ENCODE peak calls at places on chromosomes 7 and 10, in six cellular contexts. R is OCI-LY7, H is H9, O is neural crest cell, W is heart left ventricle, M is mesothelial cell of epicardium. Q is an unnamed sample.

GRCh38 chr10:127945335-127945734 is 38.4 kb downstream of the PTPRE start:
- DNase-seq in R (peak), H (no peak), W (no peak), O (no peak), M (no peak), Q (no peak)

GRCh38 chr10:110355181-110355831 is 50.6 kb upstream of the SMNDC1 start:
- DNase-seq in R (peak), W (no peak), O (no peak), M (no peak), H (no peak), Q (no peak)

GRCh38 chr7:122364761-122365280 is 60.3 kb upstream of the FEZF1 start:
- DNase-seq in W (no peak), O (no peak), M (no peak), R (no peak), H (no peak), Q (no peak)

GRCh38 chr7:157688439-157689268 is 351.9 kb downstream of the DNAJB6 start:
- DNase-seq in O (no peak), H (peak), M (no peak), W (no peak), R (no peak), Q (peak)

GRCh38 chr7:127587663-127588018 is 570 bp upstream of the ARF5 start:
- DNase-seq in W (no peak), H (no peak), O (no peak), R (no peak), M (no peak), Q (no peak)

GRCh38 chr7:143172354-143172753 is 10.9 kb upstream of the TAS2R39 start:
- DNase-seq in O (no peak), H (no peak), W (no peak), M (no peak), R (no peak), Q (no peak)

GRCh38 chr10:29621161-29621560 is 13.6 kb downstream of the SVIL start:
- DNase-seq in M (no peak), W (no peak), O (no peak), H (no peak), R (no peak), Q (peak)

GRCh38 chr7:134885967-134886352 is 100.3 kb upstream of the AGBL3 start:
- DNase-seq in O (no peak), R (no peak), W (no peak), M (no peak), H (no peak), Q (no peak)

GRCh38 chr7:236967-237366 is 44.6 kb downstream of the FAM20C start:
- DNase-seq in R (no peak), O (no peak), H (no peak), M (no peak), W (no peak), Q (no peak)

GRCh38 chr7:74480861-74481417 is 27.2 kb downstream of the GTF2IRD1 start:
- DNase-seq in M (no peak), W (peak), O (no peak), H (no peak), R (no peak), Q (no peak)

GRCh38 chr10:3654496-3654895 is 130.5 kb downstream of the KLF6 start:
- DNase-seq in H (no peak), O (no peak), M (no peak), W (no peak), R (no peak), Q (no peak)

GRCh38 chr7:4734587-4735365 is 40.6 kb upstream of the AP5Z1 start:
- DNase-seq in W (no peak), O (no peak), H (no peak), R (no peak), M (no peak), Q (no peak)

GRCh38 chr7:2633538-2634264 is 1.9 kb downstream of the TTYH3 start:
- DNase-seq in O (no peak), W (peak), M (no peak), H (no peak), R (no peak), Q (no peak)

GRCh38 chr7:89655946-89656345 is 498.3 kb upstream of the STEAP1 start:
- DNase-seq in R (no peak), H (no peak), M (no peak), O (no peak), W (no peak), Q (no peak)

GRCh38 chr7:128869138-128869943 is 6.7 kb downstream of the ATP6V1F start:
- DNase-seq in O (peak), H (peak), R (peak), W (peak), M (no peak), Q (no peak)

GRCh38 chr7:4479367-4480039 is 202.6 kb upstream of the FOXK1 start:
- DNase-seq in H (peak), R (peak), M (no peak), W (no peak), O (peak), Q (no peak)

GRCh38 chr7:148772297-148773089 is 73.8 kb downstream of the CUL1 start:
- DNase-seq in R (no peak), M (no peak), W (no peak), H (no peak), O (no peak), Q (no peak)

GRCh38 chr7:151342102-151342646 is 562 bp downstream of the NUB1 start:
- DNase-seq in O (no peak), M (no peak), R (peak), H (no peak), W (no peak), Q (no peak)

GRCh38 chr10:62082729-62083412 is 181.4 kb downstream of the ARID5B start:
- DNase-seq in O (no peak), M (no peak), H (no peak), R (peak), W (no peak), Q (no peak)

GRCh38 chr10:62460393-62460792 is 86.2 kb downstream of the ZNF365 start:
- DNase-seq in W (no peak), R (no peak), O (no peak), M (no peak), H (no peak), Q (no peak)

GRCh38 chr10:112370424-112370819 is 3.5 kb upstream of the ACSL5 start:
- DNase-seq in H (peak), O (no peak), R (no peak), M (no peak), W (no peak), Q (no peak)

GRCh38 chr10:418894-419293 is 270.6 kb downstream of the DIP2C start:
- DNase-seq in R (no peak), H (no peak), M (no peak), W (no peak), O (no peak), Q (no peak)

GRCh38 chr7:151736403-151736909 is 140.5 kb downstream of the PRKAG2 start:
- DNase-seq in M (no peak), O (peak), R (no peak), W (no peak), H (no peak), Q (peak)

GRCh38 chr7:104137511-104137910 is 70.3 kb downstream of the ORC5 start:
- DNase-seq in W (no peak), R (no peak), M (no peak), H (peak), O (no peak), Q (no peak)

GRCh38 chr7:140586517-140586916 is 54.1 kb downstream of the DENND2A start:
- DNase-seq in H (no peak), M (no peak), R (no peak), O (no peak), W (no peak), Q (no peak)

GRCh38 chr10:101569838-101570763 is 18.0 kb downstream of the POLL start:
- DNase-seq in H (peak), R (peak), M (peak), O (peak), W (peak), Q (peak)

GRCh38 chr7:140734096-140734495 is 37.6 kb downstream of the NDUFB2 start:
- DNase-seq in O (no peak), R (peak), H (no peak), W (no peak), M (no peak), Q (no peak)

GRCh38 chr7:47943676-47944474 is 4.4 kb downstream of the PKD1L1 start:
- DNase-seq in O (no peak), W (no peak), H (no peak), R (no peak), M (no peak), Q (no peak)

GRCh38 chr7:47947355-47947749 is 914 bp downstream of the PKD1L1 start:
- DNase-seq in W (no peak), H (no peak), R (no peak), O (no peak), M (no peak), Q (no peak)

GRCh38 chr7:47946581-47947354 is 1.5 kb downstream of the PKD1L1 start:
- DNase-seq in W (no peak), O (no peak), H (no peak), M (no peak), R (no peak), Q (peak)

GRCh38 chr7:47944536-47945260 is 3.6 kb downstream of the PKD1L1 start:
- DNase-seq in M (no peak), R (no peak), W (no peak), H (no peak), O (no peak), Q (no peak)

DNA sequence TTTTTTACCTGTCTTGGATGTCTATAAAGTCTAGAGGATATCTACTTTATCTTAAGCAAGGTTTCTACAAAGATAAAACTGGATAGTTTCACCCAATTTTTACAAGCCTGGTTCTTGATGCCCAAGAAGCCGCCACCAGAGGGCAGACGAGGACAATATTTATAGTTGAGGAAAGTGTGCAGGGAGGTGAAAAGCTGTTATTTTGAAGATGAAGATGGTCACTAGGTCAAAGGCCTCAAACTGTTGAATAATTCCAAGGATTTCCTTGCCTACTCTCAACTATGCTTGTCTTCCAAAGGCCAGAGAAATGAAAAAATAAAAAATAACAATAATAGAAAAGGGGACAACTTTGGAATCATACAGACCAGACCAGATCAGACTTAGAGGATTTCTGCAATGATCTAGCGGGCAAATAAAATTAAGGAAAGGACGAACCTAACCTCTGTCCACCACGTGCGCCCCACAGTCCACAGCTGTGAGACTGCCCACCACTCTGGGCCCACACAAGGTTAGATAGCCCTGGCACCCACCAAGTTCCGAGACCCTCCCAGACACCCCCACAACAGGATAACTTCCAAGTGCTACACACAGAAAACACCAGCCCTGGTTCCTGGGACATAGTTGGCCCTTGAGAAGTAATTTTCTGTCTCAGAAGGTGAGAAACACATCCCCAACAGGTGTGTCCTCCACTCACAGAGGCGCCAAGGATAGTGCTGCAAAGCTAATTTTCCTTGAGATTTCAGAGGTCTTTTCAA is 2.8 kb downstream of the PKD1L1 start:
- DNase-seq in R (peak), W (peak), O (peak), H (no peak), M (peak), Q (peak)
- TF ChIP-seq CTCF in R (peak), W (peak), O (peak), H (peak), M (peak), Q (peak)

GRCh38 chr10:11411926-11412545 is 199.4 kb downstream of the USP6NL start:
- DNase-seq in M (no peak), R (peak), H (no peak), O (no peak), W (no peak), Q (no peak)
- TF ChIP-seq CTCF in M (no peak), R (peak), H (peak), O (peak), W (no peak), Q (peak)

DNA sequence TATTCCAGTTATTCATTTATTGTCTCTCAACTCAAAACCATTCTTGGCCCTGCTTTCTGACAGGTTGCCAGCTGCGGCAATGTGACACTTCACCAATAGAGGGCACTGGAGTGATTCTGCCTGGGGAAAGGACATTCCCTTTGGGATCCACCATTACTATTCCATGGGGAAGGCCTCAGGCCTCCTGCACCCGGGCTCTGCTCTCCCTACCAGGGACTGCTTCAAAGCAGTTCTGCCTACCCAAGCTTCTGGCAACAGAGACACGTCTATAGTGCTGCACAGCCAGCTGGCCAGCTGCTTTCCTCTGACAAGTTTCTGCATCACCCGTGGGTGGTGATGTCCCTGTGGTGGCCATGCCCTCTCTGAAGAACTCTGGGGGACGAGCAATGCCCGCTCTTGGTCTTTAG is 163.9 kb downstream of the ELMO1 start:
- DNase-seq in W (peak), M (no peak), H (peak), O (peak), R (peak), Q (no peak)
- TF ChIP-seq CTCF in W (peak), M (peak), H (peak), O (peak), R (peak), Q (peak)

DNA sequence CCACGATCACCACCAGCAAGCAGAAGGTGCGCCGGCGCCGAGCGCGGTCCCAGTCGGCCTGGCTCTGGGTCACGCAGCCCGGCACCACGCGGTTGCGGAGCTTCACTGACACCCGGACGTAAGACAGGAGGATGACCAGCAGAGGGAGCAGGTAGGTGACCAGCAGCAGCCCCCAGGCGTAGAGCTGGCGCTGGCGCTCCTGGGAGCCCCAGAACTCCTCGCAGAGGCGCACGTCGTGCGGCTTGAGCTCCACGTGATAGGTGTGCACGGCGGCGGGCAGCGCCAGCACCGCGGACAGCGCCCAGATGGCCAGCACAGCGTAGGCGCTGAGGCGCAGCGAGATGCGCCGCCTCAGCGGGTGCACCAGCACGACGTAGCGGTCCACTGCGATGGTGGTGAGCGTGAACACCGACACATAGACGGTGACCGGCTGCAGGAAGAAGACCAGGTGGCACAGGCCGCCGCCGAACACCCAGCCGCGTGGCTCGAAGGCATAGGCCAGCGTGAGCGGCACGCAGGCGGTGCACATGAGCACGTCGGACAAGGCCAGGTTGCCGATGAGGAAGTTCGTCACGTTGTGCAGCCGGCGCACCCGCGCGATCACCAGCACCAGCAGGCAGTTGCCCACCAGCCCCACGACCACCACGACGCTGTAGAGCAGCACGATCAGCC is 920 bp downstream of the PRLHR start:
- DNase-seq in H (peak), M (peak), O (peak), W (peak), R (no peak), Q (peak)
- TF ChIP-seq CTCF in H (peak), M (peak), O (peak), W (no peak), R (no peak), Q (peak)

DNA sequence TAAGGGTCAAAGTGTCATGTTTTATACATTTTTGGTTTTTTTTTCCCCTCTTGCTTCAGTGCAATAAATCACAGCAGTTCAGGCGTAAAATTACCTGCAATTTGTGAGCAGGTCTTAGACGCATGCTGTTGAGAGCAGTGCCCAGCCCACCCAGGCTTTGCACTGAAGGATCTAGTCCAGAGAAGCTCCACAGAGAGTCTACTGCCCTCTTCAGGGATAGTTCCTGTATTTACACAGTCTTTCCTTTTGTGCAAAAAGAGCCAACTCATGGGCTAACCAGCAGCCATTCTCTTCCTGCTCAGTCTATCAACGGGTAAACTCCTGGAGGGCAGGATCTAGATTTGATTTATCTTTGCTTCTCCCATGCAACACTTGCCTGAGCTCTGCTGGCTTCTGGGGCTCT is 82.2 kb upstream of the NAMPT start:
- DNase-seq in M (no peak), W (no peak), H (no peak), R (peak), O (no peak), Q (no peak)
- TF ChIP-seq CTCF in M (no peak), W (no peak), H (peak), R (peak), O (no peak), Q (peak)

GRCh38 chr10:5125315-5126044 is 31.3 kb downstream of the AKR1C3 start:
- DNase-seq in W (no peak), R (no peak), H (no peak), O (no peak), M (no peak), Q (no peak)

GRCh38 chr10:5123886-5124285 is 29.7 kb downstream of the AKR1C3 start:
- DNase-seq in R (no peak), W (no peak), H (no peak), M (no peak), O (no peak), Q (no peak)
- TF ChIP-seq CTCF in R (no peak), W (no peak), H (no peak), M (no peak), O (no peak), Q (no peak)

GRCh38 chr7:46775776-46776175 is 806.1 kb downstream of the TNS3 start:
- DNase-seq in W (no peak), R (no peak), M (no peak), H (no peak), O (no peak), Q (no peak)

GRCh38 chr7:46774515-46774914 is 807.4 kb downstream of the TNS3 start:
- DNase-seq in R (no peak), W (no peak), O (no peak), M (no peak), H (no peak), Q (no peak)

GRCh38 chr7:46772740-46773139 is 809.2 kb downstream of the TNS3 start:
- DNase-seq in H (no peak), W (no peak), R (no peak), O (no peak), M (no peak), Q (no peak)

GRCh38 chr7:46775020-46775419 is 806.9 kb downstream of the TNS3 start:
- DNase-seq in W (no peak), O (no peak), M (no peak), R (no peak), H (no peak), Q (no peak)

GRCh38 chr7:46776790-46777189 is 805.1 kb downstream of the TNS3 start:
- DNase-seq in M (no peak), O (no peak), W (no peak), H (no peak), R (peak), Q (no peak)
- TF ChIP-seq CTCF in M (peak), O (peak), W (peak), H (peak), R (peak), Q (peak)

GRCh38 chr10:97333351-97333600 is 1.3 kb downstream of the FRAT2 start:
- DNase-seq in W (no peak), O (peak), M (no peak), H (peak), R (peak), Q (no peak)
- TF ChIP-seq CTCF in W (no peak), O (peak), M (no peak), H (peak), R (peak), Q (peak)

GRCh38 chr7:51255536-51256243 is 60.9 kb downstream of the COBL start:
- DNase-seq in W (no peak), R (no peak), M (no peak), O (peak), H (no peak), Q (no peak)

GRCh38 chr7:51250517-51250916 is 66.1 kb downstream of the COBL start:
- DNase-seq in R (no peak), W (no peak), M (no peak), H (no peak), O (no peak), Q (no peak)

GRCh38 chr7:51251292-51251691 is 65.3 kb downstream of the COBL start:
- DNase-seq in W (no peak), O (no peak), R (no peak), M (no peak), H (no peak), Q (no peak)

GRCh38 chr7:51255050-51255449 is 61.6 kb downstream of the COBL start:
- DNase-seq in R (no peak), O (no peak), W (no peak), M (no peak), H (no peak), Q (no peak)

DNA sequence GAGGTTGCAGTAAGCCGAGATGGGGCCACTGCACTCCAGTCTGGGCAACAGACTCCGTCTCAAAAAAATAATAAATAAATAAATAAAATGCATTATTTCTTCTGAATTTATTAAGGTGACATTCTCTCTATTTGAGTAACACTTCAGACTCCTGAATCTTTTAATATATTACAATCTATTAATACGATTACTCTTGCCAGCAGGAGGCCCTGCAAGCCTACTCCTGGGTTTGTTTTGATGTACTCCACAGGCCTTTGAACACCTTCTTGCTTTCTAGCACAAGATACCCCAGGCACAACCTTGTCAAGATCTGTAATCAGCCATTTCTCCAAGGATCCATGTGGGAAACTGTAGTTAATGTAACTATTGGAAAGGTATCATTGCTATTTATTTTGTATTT is 63.5 kb downstream of the COBL start:
- DNase-seq in H (no peak), R (no peak), O (no peak), M (no peak), W (no peak), Q (no peak)
- TF ChIP-seq CTCF in H (no peak), R (no peak), O (peak), M (no peak), W (no peak), Q (no peak)